ENCODE peak calls at places on chromosomes 16 and 17, in seven cellular contexts. F is fibroblast of pulmonary artery; D is activated T-cell treated with anti-CD3 and anti-CD28 coated beads, Interleukin-2, amount 50 U/mL, for 48 hours; I is AG10803; P is heart right ventricle; Y is endodermal cell; B is ELR. M is an unnamed sample.

GRCh38 chr16:65178151-65178550 is 56.3 kb upstream of the CDH11 start:
- DNase-seq in F (peak; percentile 14), I (peak; percentile 44), B (peak; percentile 27), Y (no peak), D (no peak), P (no peak), M (no peak)

GRCh38 chr16:15581127-15581815 is 61.7 kb downstream of the MARF1 start:
- DNase-seq in Y (no peak), P (no peak), B (no peak), I (no peak), D (no peak), F (no peak), M (no peak)

GRCh38 chr17:77474292-77474988 is 333.7 kb downstream of the SEC14L1 start:
- DNase-seq in P (peak; percentile 32), B (no peak), I (peak; percentile 63), F (peak; percentile 62), Y (no peak), D (no peak), M (no peak)

GRCh38 chr17:1714980-1715802 is 5.0 kb upstream of the TLCD2 start:
- DNase-seq in B (peak; percentile 97), P (peak; percentile 92), F (peak; percentile 91), I (peak; percentile 94), Y (peak; percentile 94), D (peak; percentile 60), M (no peak)

GRCh38 chr17:34502426-34502825 is 77.0 kb upstream of the TMEM132E start:
- DNase-seq in D (no peak), B (no peak), Y (no peak), F (no peak), P (peak; percentile 25), I (no peak), M (no peak)

GRCh38 chr16:88284626-88285513 is 97.9 kb upstream of the ZNF469 start:
- DNase-seq in Y (no peak), P (no peak), I (peak; percentile 40), F (no peak), D (no peak), B (no peak), M (no peak)

GRCh38 chr17:48100160-48100559 is 1.1 kb downstream of the CBX1 start:
- DNase-seq in D (no peak), B (peak; percentile 48), I (peak; percentile 73), Y (no peak), F (peak; percentile 41), P (no peak), M (no peak)

GRCh38 chr16:1727651-1728624 is 21.9 kb downstream of the MAPK8IP3 start:
- DNase-seq in P (no peak), I (no peak), F (no peak), D (no peak), B (no peak), Y (no peak), M (no peak)

GRCh38 chr16:88376835-88377726 is 5.7 kb upstream of the ZNF469 start:
- DNase-seq in P (no peak), D (no peak), F (peak; percentile 16), I (peak; percentile 70), Y (no peak), B (no peak), M (no peak)

GRCh38 chr16:85004587-85005205 is 6.6 kb downstream of the ZDHHC7 start:
- DNase-seq in B (peak; percentile 96), I (peak; percentile 92), Y (no peak), F (peak; percentile 81), D (no peak), P (no peak), M (no peak)